ENCODE peak calls at places on chromosomes 11 and 22, in five cellular contexts. F is tibial nerve, G is IMR-90, Z is body of pancreas, K is spleen. U is an unnamed sample.

GRCh38 chr11:77454867-77455655 is 18.8 kb downstream of the PAK1 start:
- DNase-seq in F (no peak), G (no peak), Z (no peak), K (no peak), U (no peak)

GRCh38 chr22:31829505-31829904 is 75.7 kb downstream of the DEPDC5 start:
- DNase-seq in F (no peak), G (peak), Z (no peak), K (no peak), U (no peak)

GRCh38 chr11:44637477-44637876 is 72.0 kb downstream of the CD82 start:
- DNase-seq in F (no peak), G (no peak), Z (no peak), K (no peak), U (no peak)

GRCh38 chr11:28086569-28086968 is 21.4 kb downstream of the KIF18A start:
- DNase-seq in F (no peak), G (peak), Z (no peak), K (no peak), U (no peak)

GRCh38 chr22:17079572-17079971 is 5.2 kb upstream of the IL17RA start:
- DNase-seq in F (no peak), G (peak), Z (no peak), K (no peak), U (no peak)

GRCh38 chr11:102453286-102453797 is 777 bp upstream of the TMEM123 start:
- DNase-seq in F (peak), G (no peak), Z (no peak), K (no peak), U (no peak)

GRCh38 chr11:79439893-79440450 is 858 bp downstream of the TENM4 start:
- DNase-seq in F (peak), G (no peak), Z (no peak), K (peak), U (no peak)

GRCh38 chr11:126968915-126969314 is 31.7 kb downstream of the KIRREL3 start:
- DNase-seq in F (no peak), G (peak), Z (no peak), K (no peak), U (no peak)

GRCh38 chr11:44047298-44047697 is 483 bp upstream of the ACCSL start:
- DNase-seq in F (no peak), G (no peak), Z (no peak), K (no peak), U (no peak)

GRCh38 chr11:103047837-103048236 is 44.1 kb downstream of the DCUN1D5 start:
- DNase-seq in F (no peak), G (no peak), Z (no peak), K (no peak), U (no peak)

GRCh38 chr11:88569342-88569741 is 231.8 kb upstream of the CTSC start:
- DNase-seq in F (no peak), G (peak), Z (no peak), K (no peak), U (no peak)

GRCh38 chr11:121762820-121763219 is 310.1 kb upstream of the SORL1-AS1 start:
- DNase-seq in F (no peak), G (peak), Z (no peak), K (no peak), U (no peak)

GRCh38 chr22:34814260-34814659 is 251.7 kb upstream of the ISX start:
- DNase-seq in F (no peak), G (no peak), Z (no peak), K (no peak), U (no peak)

DNA sequence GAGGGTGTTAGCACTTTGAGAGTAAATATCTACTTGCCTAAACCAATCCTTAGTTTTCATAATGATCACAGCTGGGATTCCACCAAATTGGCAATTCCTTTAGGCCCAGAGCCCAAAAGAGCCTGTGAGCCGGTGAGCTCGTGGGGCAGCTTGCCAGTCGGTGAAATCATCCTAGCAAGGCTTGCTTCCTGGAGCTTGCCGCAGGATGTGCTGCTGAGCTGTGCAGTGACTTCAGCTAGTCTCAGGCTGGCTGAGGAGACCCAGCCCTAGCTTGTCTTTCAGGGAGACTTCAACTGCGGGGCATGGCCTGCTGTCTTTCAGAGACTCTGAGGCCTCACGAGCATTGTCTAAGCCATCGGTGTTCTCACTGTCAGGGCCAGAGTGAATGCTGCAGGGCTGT is 73.6 kb upstream of the SUSD2 start:
- DNase-seq in F (peak), G (peak), Z (peak), K (no peak), U (peak)
- TF ChIP-seq POLR2A in F (no peak), G (no peak), Z (no peak), K (no peak), U (no peak)

GRCh38 chr11:35138949-35139881 is at the start of gene CD44:
- DNase-seq in F (peak), G (peak), Z (peak), K (peak), U (peak)
- TF ChIP-seq POLR2A in F (peak), G (peak), Z (peak), K (no peak), U (peak)

GRCh38 chr11:1473011-1473628 is 13.5 kb downstream of the MOB2 start:
- DNase-seq in F (no peak), G (no peak), Z (no peak), K (peak), U (no peak)

GRCh38 chr11:1470681-1471611 is 15.6 kb downstream of the MOB2 start:
- DNase-seq in F (no peak), G (no peak), Z (no peak), K (peak), U (no peak)

GRCh38 chr11:1473786-1474185 is 12.8 kb downstream of the MOB2 start:
- DNase-seq in F (no peak), G (no peak), Z (no peak), K (peak), U (no peak)

GRCh38 chr11:1471736-1472135 is 14.8 kb downstream of the MOB2 start:
- DNase-seq in F (no peak), G (no peak), Z (no peak), K (peak), U (no peak)

GRCh38 chr11:1472180-1473005 is 14.2 kb downstream of the MOB2 start:
- DNase-seq in F (no peak), G (no peak), Z (no peak), K (peak), U (no peak)
- TF ChIP-seq POLR2A in F (no peak), G (no peak), Z (no peak), K (no peak), U (no peak)

DNA sequence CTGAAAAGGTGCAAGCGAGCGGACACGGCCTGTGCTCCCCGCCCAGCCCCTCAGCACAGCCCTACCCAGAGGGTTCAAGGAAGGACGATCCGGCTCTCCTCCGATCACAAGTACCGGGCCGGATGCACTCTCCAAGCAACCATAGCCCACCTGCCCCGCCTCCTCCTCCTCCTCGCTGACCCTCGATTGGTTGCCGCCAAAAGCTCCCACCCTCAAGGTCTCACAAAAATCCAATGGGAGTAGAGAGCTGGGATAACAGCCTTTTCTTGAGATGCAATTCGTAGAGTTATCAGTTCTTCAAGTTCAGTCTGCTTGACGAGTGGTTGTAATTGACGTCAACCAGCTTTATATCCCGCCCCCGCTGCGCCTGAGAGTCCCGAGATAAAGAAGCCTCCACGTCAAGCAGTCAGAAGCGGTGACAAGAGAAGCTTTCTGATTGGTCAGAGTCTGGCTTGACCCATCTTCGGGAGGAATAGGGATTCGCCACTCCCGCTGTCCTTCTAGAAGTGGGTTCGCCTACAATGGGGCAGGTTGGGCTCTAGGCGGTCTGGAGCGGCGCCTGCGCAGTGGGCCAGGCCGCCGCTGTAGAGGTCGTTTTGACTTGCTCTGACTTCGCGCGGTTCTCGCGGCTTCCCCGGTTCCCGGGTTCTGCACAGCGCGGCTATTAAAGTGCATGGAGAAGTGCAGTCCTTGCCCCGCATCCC is at the start of gene IFT27:
- DNase-seq in F (peak), G (peak), Z (peak), K (peak), U (peak)
- TF ChIP-seq POLR2A in F (peak), G (peak), Z (peak), K (no peak), U (peak)

GRCh38 chr22:49971232-49972162 is 10.9 kb downstream of the PIM3 start:
- DNase-seq in F (peak), G (no peak), Z (peak), K (peak), U (peak)

GRCh38 chr22:49968831-49969661 is 8.5 kb downstream of the PIM3 start:
- DNase-seq in F (no peak), G (no peak), Z (peak), K (peak), U (no peak)

GRCh38 chr22:49969751-49970527 is 9.4 kb downstream of the PIM3 start:
- DNase-seq in F (no peak), G (no peak), Z (peak), K (peak), U (no peak)

GRCh38 chr22:49972163-49973017 is 11.8 kb downstream of the PIM3 start:
- DNase-seq in F (no peak), G (no peak), Z (peak), K (peak), U (no peak)

DNA sequence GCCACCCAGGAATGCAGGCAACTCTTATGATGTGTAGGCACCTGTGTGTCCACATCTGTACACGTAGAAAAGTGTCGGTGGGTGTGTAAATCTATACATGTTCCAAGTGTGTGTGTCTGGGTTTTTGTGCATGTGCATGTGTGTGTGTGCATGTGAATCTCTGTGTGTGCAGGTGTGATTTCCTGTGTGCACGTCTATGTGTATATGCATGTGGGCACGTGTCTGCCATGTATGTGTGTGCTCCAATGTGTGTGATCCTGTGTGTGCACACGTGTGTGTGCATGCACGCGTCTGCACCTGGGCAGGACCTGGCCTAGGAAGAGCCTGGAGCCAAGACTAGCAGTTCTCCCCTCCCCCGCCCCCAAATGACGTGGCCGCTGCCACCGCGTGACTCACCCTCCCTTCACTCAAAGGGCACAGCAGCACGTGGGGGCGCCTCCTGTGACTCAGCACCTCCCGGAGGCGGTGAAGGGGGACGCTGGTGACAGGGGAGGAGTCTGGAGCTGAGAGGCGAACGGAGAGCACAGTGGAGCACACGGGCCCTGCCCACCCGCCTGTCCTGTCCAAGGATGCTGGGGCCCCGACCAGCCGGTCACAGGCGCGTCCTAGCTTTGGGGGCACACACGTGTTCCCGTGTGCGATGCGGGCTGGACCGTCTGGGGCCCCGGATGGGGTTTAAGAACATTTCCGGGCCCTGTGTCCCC is 10.1 kb downstream of the PIM3 start:
- DNase-seq in F (peak), G (peak), Z (peak), K (peak), U (peak)
- TF ChIP-seq POLR2A in F (peak), G (peak), Z (peak), K (peak), U (peak)

U was measured in transverse colon.